ENCODE peak calls at places on chromosomes 7 and 10, in eight cellular contexts. F is kidney epithelial cell, W is heart left ventricle, V is choroid plexus epithelial cell, R is DND-41, I is HAP-1, A is endothelial cell of umbilical vein, E is uterus. D is an unnamed sample.

GRCh38 chr10:104868231-104868630 is 227.1 kb downstream of the SORCS3 start:
- DNase-seq in I (no peak), R (no peak), E (no peak), V (no peak), W (no peak), A (no peak), F (no peak), D (no peak)

GRCh38 chr10:100565206-100565985 is 29.7 kb downstream of the HIF1AN start:
- DNase-seq in F (no peak), W (no peak), A (no peak), V (no peak), R (no peak), E (no peak), I (no peak), D (no peak)

GRCh38 chr10:31118561-31118960 is 86.9 kb upstream of the ZNF438 start:
- DNase-seq in I (no peak), E (no peak), W (no peak), R (no peak), A (no peak), V (peak; percentile 28), F (no peak), D (no peak)

GRCh38 chr10:96690755-96691730 is 29.3 kb downstream of the PIK3AP1 start:
- DNase-seq in E (no peak), F (peak; percentile 18), I (no peak), W (no peak), A (no peak), R (no peak), V (peak; percentile 14), D (no peak)

GRCh38 chr10:11236234-11236633 is 218.6 kb downstream of the CELF2 start:
- DNase-seq in F (peak; percentile 14), A (no peak), E (no peak), I (no peak), R (peak; percentile 50), W (no peak), V (no peak), D (no peak)

GRCh38 chr7:155543011-155543881 is 3.1 kb downstream of the CNPY1 start:
- DNase-seq in V (peak; percentile 30), F (no peak), A (no peak), E (no peak), I (no peak), R (no peak), W (no peak), D (no peak)

GRCh38 chr10:123831259-123831658 is 60.3 kb downstream of the CPXM2 start:
- DNase-seq in R (no peak), F (no peak), A (no peak), I (no peak), W (no peak), E (no peak), V (no peak), D (no peak)

GRCh38 chr7:8161398-8161828 is 100.6 kb downstream of the ICA1 start:
- DNase-seq in A (no peak), E (no peak), I (no peak), W (no peak), V (no peak), F (no peak), R (no peak), D (no peak)

GRCh38 chr10:31697271-31698168 is 231.1 kb downstream of the ARHGAP12 start:
- DNase-seq in R (no peak), W (peak; percentile 92), E (peak; percentile 89), V (peak; percentile 79), F (peak; percentile 28), A (peak; percentile 98), I (no peak), D (no peak)

GRCh38 chr7:134154581-134155130 is 27.5 kb downstream of the LRGUK start:
- DNase-seq in W (no peak), R (no peak), A (no peak), E (no peak), V (peak; percentile 14), F (no peak), I (no peak), D (no peak)

DNA sequence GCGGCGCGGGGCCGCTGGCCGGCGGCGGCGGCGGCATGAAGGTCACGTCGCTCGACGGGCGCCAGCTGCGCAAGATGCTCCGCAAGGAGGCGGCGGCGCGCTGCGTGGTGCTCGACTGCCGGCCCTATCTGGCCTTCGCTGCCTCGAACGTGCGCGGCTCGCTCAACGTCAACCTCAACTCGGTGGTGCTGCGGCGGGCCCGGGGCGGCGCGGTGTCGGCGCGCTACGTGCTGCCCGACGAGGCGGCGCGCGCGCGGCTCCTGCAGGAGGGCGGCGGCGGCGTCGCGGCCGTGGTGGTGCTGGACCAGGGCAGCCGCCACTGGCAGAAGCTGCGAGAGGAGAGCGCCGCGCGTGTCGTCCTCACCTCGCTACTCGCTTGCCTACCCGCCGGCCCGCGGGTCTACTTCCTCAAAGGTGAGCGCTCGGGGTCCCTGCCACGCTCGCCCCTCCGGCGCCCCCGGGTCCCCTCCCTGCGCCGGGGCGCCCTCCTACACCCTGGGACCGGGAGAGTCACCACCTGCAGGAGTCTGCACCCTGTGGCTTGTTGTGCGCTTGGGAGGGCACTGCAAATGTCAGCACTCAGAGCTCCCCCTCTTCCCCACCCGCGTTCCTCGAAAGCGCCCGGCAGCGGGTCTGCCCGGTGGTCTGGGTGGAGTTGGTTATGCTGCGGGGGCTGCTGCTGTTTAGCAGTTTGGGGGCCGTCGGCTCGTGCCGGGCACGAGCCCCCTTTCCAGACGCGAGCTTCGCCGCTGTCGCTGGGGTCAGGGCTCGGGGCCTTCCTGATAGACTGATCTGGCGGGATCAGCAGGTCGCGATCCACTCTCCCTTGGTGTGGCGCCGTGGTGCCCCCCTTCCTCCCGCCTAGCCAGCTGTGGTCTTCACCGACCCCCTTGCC is 627 bp downstream of the DUSP5 start:
- DNase-seq in R (peak; percentile 62), E (peak; percentile 45), I (peak; percentile 62), V (peak; percentile 70), W (peak; percentile 51), F (no peak), A (peak; percentile 57), D (peak; percentile 75)
- H3K4me3 ChIP-seq in R (peak overlapping the region; percentile 28), E (peak overlapping the region; percentile 48), I (peak overlapping the region; percentile 36), V (peak overlapping the region; percentile 88), W (peak overlapping the region; percentile 70), F (peak overlapping the region; percentile 64), A (peak overlapping the region; percentile 81), D (peak overlapping the region; percentile 69)

DNA sequence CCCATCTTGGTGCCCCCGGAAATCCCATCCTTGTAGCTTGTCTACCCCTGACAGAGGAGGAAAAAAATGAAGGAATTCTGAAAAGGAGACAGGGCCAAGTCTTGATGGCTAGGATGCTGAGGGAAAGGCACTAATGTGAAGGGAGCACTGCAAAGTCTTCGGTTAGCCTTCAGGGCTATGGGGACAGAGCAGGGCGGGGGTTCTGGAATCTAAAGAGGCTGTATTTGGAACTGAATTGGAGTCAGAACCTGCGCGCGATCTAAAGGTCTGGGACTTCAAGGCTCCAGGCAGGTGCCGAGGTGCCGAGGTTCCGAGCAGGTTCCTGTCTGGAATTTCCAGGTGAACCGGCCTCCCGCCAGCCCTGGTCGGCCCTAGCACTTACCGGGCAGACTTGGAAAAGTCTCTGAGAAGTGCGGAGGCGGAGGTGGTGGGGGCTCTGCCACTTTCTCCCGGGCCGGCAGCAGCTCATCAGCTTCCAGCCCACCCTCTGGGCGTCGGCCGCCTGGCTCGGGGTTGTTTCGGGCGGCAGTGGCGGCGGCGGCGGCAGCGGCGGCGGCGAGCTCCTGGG is 781 bp downstream of the GBX1 start:
- DNase-seq in W (no peak), I (peak; percentile 41), V (no peak), F (no peak), R (no peak), E (no peak), A (no peak), D (no peak)
- H3K4me3 ChIP-seq in W (peak overlapping the region; percentile 51), I (peak overlapping the region; percentile 41), V (no peak overlapping the region), F (no peak overlapping the region), R (no peak overlapping the region), E (no peak overlapping the region), A (no peak overlapping the region), D (peak overlapping the region; percentile 46)

DNA sequence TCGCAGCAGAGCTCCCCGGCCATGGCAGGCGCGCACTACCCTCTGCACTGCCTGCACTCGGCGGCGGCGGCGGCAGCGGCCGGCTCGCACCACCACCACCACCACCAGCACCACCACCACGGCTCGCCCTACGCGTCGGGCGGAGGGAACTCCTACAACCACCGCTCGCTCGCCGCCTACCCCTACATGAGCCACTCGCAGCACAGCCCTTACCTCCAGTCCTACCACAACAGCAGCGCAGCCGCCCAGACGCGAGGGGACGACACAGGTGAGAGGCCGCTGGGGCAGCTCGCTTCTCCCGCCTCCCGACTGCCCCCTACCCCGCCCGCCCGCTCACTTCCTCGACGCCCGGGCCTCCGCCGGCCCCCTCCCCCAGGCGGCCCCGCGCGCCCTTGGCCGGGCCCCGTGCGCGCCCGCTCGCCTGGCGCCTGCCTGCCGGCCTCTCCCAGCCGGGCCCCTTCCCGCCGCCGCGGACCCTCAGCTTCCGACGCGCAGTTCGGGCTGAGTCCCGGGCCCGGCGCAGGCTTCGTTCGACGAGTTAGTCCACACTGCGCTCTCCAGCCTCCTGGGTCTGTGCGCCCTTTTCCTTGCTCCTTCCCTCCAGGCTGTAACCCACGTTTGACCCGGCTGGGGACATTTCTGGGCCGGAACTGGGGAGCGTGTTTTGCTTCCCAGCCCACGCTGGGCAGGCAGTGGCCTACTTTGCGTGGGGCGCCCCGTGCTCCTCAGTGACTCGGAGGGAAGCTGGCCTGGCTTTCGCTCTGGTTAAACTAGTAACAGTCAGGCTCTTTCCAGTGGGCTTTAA is 995 bp downstream of the DLX6 start:
- DNase-seq in W (no peak), A (peak; percentile 29), V (peak; percentile 5), R (no peak), F (no peak), I (peak; percentile 70), E (no peak), D (peak; percentile 75)
- H3K4me3 ChIP-seq in W (peak overlapping the region; percentile 31), A (no peak overlapping the region), V (peak overlapping the region; percentile 20), R (no peak overlapping the region), F (peak overlapping the region; percentile 19), I (peak overlapping the region; percentile 56), E (no peak overlapping the region), D (peak overlapping the region; percentile 57)

GRCh38 chr10:74078037-74078436 is 72.6 kb downstream of the AP3M1 start:
- DNase-seq in A (peak; percentile 77), F (no peak), I (no peak), R (no peak), E (no peak), W (no peak), V (peak; percentile 48), D (peak; percentile 83)

GRCh38 chr10:74077416-74077815 is 73.2 kb downstream of the AP3M1 start:
- DNase-seq in E (no peak), I (no peak), V (no peak), R (no peak), A (no peak), W (no peak), F (no peak), D (no peak)

GRCh38 chr10:74076961-74077360 is 73.7 kb downstream of the AP3M1 start:
- DNase-seq in E (no peak), V (no peak), A (no peak), F (no peak), I (no peak), R (no peak), W (no peak), D (no peak)

GRCh38 chr10:74079028-74079913 is 71.4 kb downstream of the AP3M1 start:
- DNase-seq in I (no peak), V (peak; percentile 62), W (no peak), A (peak; percentile 83), E (no peak), F (no peak), R (no peak), D (no peak)

DNA sequence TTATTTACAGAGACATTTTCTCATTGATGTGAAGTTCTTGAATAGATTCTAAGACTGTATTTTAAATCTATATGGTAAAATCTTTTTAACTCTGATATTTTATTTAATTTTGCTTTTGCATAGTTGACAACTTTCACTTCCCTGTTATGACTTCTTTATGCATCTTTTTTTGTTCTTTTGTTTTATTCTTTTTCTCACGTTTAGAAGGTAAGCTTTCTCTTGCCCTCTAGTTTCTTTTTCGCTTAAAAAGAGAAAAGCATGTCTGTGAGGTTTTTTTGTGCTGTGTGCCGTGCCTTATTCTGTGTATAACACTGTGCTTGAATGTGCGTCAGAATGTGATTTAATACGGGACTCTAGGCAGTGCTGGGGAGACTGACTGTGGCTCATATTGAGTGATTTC is 74.7 kb downstream of the AP3M1 start:
- DNase-seq in V (no peak), I (no peak), F (no peak), W (no peak), E (no peak), A (no peak), R (no peak), D (no peak)
- H3K4me3 ChIP-seq in V (no peak overlapping the region), I (no peak overlapping the region), F (no peak overlapping the region), W (no peak overlapping the region), E (no peak overlapping the region), A (no peak overlapping the region), R (no peak overlapping the region), D (no peak overlapping the region)

D was measured in A673.